ENCODE peak calls at places on chromosomes 1 and 21, in ten cellular contexts. S is ovary; O is IMR-90; D is NCI-H526 treated with DMSO at 0.1 percent for 48 hours; Q is A549; L is nucleus accumbens; M is cardiac fibroblast; W is stomach; T is GM12865; B is activated CD4-positive, alpha-beta T cell treated with anti-CD3 and anti-CD28 coated beads, Interleukin-2, amount 10 ng/mL, durations not matched to agents 7 days and 5 days. A is an unnamed sample.
A peak's percentile ranks its signal among the peaks of the same experiment; 100 is the strongest.

GRCh38 chr1:87051965-87052364 is 137.5 kb downstream of the HS2ST1 start:
- DNase-seq in S (no peak), O (no peak), D (no peak), Q (no peak), L (no peak), M (no peak), W (no peak), T (peak; percentile 60), B (no peak), A (no peak)

GRCh38 chr1:210938416-210938925 is 195.5 kb downstream of the KCNH1 start:
- DNase-seq in S (no peak), O (peak; percentile 4), D (no peak), Q (no peak), L (no peak), M (no peak), W (no peak), T (no peak), B (no peak), A (no peak)

GRCh38 chr1:100622966-100623762 is 85.2 kb downstream of the GPR88 start:
- DNase-seq in S (no peak), O (peak; percentile 93), D (no peak), Q (peak; percentile 73), L (no peak), M (peak; percentile 90), W (no peak), T (no peak), B (no peak), A (no peak)

GRCh38 chr1:72438270-72438669 is 155.9 kb upstream of the NEGR1 start:
- DNase-seq in S (no peak), O (peak; percentile 32), D (no peak), Q (no peak), L (no peak), M (peak; percentile 68), W (no peak), T (no peak), B (no peak), A (no peak)

GRCh38 chr1:247448107-247448778 is 9.7 kb downstream of the OR2B11 start:
- DNase-seq in S (peak; percentile 53), O (peak; percentile 31), D (no peak), Q (peak; percentile 72), L (no peak), M (peak; percentile 68), W (peak; percentile 63), T (peak; percentile 41), B (no peak), A (peak; percentile 74)

GRCh38 chr1:199033709-199034108 is 394.9 kb downstream of the PTPRC start:
- DNase-seq in S (no peak), O (no peak), D (no peak), Q (no peak), L (no peak), M (no peak), W (no peak), T (no peak), B (no peak), A (no peak)

GRCh38 chr1:169201084-169201619 is 94.7 kb downstream of the ATP1B1 start:
- DNase-seq in S (no peak), O (peak; percentile 69), D (no peak), Q (no peak), L (no peak), M (peak; percentile 21), W (no peak), T (no peak), B (no peak), A (no peak)

GRCh38 chr1:115447672-115448071 is 109.6 kb upstream of the NGF start:
- DNase-seq in S (no peak), O (no peak), D (no peak), Q (no peak), L (no peak), M (no peak), W (no peak), T (no peak), B (no peak), A (no peak)

GRCh38 chr21:37982496-37983318 is 66.5 kb upstream of the KCNJ6 start:
- DNase-seq in S (no peak), O (no peak), D (no peak), Q (no peak), L (no peak), M (no peak), W (no peak), T (no peak), B (no peak), A (no peak)

GRCh38 chr1:78075621-78076020 is 29.9 kb downstream of the GIPC2 start:
- DNase-seq in S (no peak), O (peak; percentile 26), D (no peak), Q (no peak), L (no peak), M (no peak), W (no peak), T (no peak), B (no peak), A (no peak)

GRCh38 chr1:150186789-150187559 is 37.3 kb downstream of the PLEKHO1 start:
- DNase-seq in S (no peak), O (peak; percentile 56), D (peak; percentile 67), Q (peak; percentile 62), L (no peak), M (peak; percentile 84), W (no peak), T (peak; percentile 66), B (peak; percentile 23), A (peak; percentile 64)

GRCh38 chr1:85308837-85309350 is 32.5 kb upstream of the BCL10 start:
- DNase-seq in S (no peak), O (no peak), D (no peak), Q (no peak), L (no peak), M (no peak), W (no peak), T (no peak), B (no peak), A (no peak)

GRCh38 chr1:227320476-227320875 is 2.2 kb upstream of the CDC42BPA start:
- DNase-seq in S (no peak), O (no peak), D (no peak), Q (no peak), L (no peak), M (no peak), W (peak; percentile 64), T (no peak), B (no peak), A (no peak)

GRCh38 chr1:204578867-204579664 is 62.9 kb downstream of the MDM4 start:
- DNase-seq in S (peak; percentile 33), O (no peak), D (peak; percentile 25), Q (no peak), L (no peak), M (peak; percentile 30), W (peak; percentile 31), T (peak; percentile 81), B (peak; percentile 67), A (no peak)

GRCh38 chr1:218459878-218460277 is 114.7 kb downstream of the TGFB2 start:
- DNase-seq in S (peak; percentile 30), O (peak; percentile 84), D (no peak), Q (peak; percentile 84), L (no peak), M (peak; percentile 95), W (no peak), T (peak; percentile 9), B (no peak), A (peak; percentile 33)

GRCh38 chr1:21550097-21550496 is 40.9 kb downstream of the ALPL start:
- DNase-seq in S (no peak), O (peak; percentile 50), D (no peak), Q (no peak), L (no peak), M (peak; percentile 60), W (no peak), T (no peak), B (no peak), A (no peak)

GRCh38 chr1:204041232-204041767 is 31.6 kb upstream of the SOX13 start:
- DNase-seq in S (no peak), O (no peak), D (no peak), Q (no peak), L (no peak), M (peak; percentile 46), W (no peak), T (no peak), B (no peak), A (no peak)

GRCh38 chr1:5875345-5875910 is 116.8 kb downstream of the NPHP4 start:
- DNase-seq in S (no peak), O (no peak), D (no peak), Q (no peak), L (no peak), M (no peak), W (no peak), T (no peak), B (no peak), A (no peak)

GRCh38 chr1:183635112-183635605 is 424 bp downstream of the ARPC5 start:
- DNase-seq in S (peak; percentile 44), O (no peak), D (peak; percentile 57), Q (no peak), L (no peak), M (no peak), W (peak; percentile 49), T (no peak), B (peak; percentile 30), A (peak; percentile 60)

GRCh38 chr1:224733021-224733911 is 117.1 kb downstream of the CNIH3 start:
- DNase-seq in S (no peak), O (peak; percentile 25), D (peak; percentile 26), Q (no peak), L (no peak), M (peak; percentile 64), W (no peak), T (peak; percentile 77), B (no peak), A (no peak)

GRCh38 chr1:231354330-231355020 is 16.4 kb downstream of the SPRTN start:
- DNase-seq in S (no peak), O (peak; percentile 75), D (no peak), Q (no peak), L (no peak), M (peak; percentile 44), W (no peak), T (no peak), B (no peak), A (peak; percentile 52)

GRCh38 chr1:115291731-115292130 is 46.3 kb downstream of the NGF start:
- DNase-seq in S (no peak), O (no peak), D (no peak), Q (no peak), L (no peak), M (no peak), W (no peak), T (no peak), B (no peak), A (no peak)

GRCh38 chr1:58734630-58735029 is 34.8 kb upstream of the MYSM1 start:
- DNase-seq in S (no peak), O (no peak), D (no peak), Q (no peak), L (no peak), M (no peak), W (no peak), T (no peak), B (no peak), A (no peak)

A was measured in K562.